ENCODE peak calls at places on chromosome 15, in nine cellular contexts. T is T-helper 1 cell; J is stimulated activated naive CD4-positive, alpha-beta T cell; Y is GM19239; L is K562; U is neural crest cell; S is midbrain; F is WTC11; E is CD8-positive, alpha-beta memory T cell. R is an unnamed sample.

GRCh38 chr15:49135893-49136292 is 19.5 kb downstream of the COPS2 start:
- DNase-seq in E (no peak), U (no peak), F (no peak), Y (no peak), J (no peak), L (no peak), T (no peak), S (no peak), R (no peak)

GRCh38 chr15:68666812-68667450 is 88.1 kb downstream of the CORO2B start:
- DNase-seq in S (no peak), F (no peak), E (no peak), L (no peak), Y (no peak), J (no peak), U (no peak), T (no peak), R (no peak)

GRCh38 chr15:74958320-74958907 is 1.8 kb upstream of the RPP25 start:
- DNase-seq in J (peak), T (no peak), S (no peak), L (no peak), E (no peak), Y (no peak), F (peak), U (peak), R (no peak)

GRCh38 chr15:92020207-92020606 is 166.7 kb downstream of the SLCO3A1 start:
- DNase-seq in U (no peak), Y (no peak), L (no peak), F (no peak), J (no peak), S (no peak), E (no peak), T (no peak), R (no peak)

GRCh38 chr15:82647045-82647834 is at the start of gene CPEB1:
- DNase-seq in Y (no peak), E (no peak), T (no peak), J (peak), L (peak), U (peak), F (peak), S (peak), R (peak)

GRCh38 chr15:59594493-59594942 is 17.1 kb upstream of the GCNT3 start:
- DNase-seq in E (no peak), U (no peak), S (no peak), Y (no peak), J (no peak), T (no peak), F (no peak), L (no peak), R (no peak)

GRCh38 chr15:48644498-48644826 is 1.0 kb downstream of the FBN1 start:
- DNase-seq in U (no peak), F (no peak), S (no peak), Y (no peak), E (no peak), L (no peak), J (no peak), T (no peak), R (no peak)

GRCh38 chr15:73771380-73772095 is 18.4 kb upstream of the INSYN1 start:
- DNase-seq in Y (no peak), T (no peak), L (no peak), S (no peak), E (no peak), F (peak), U (no peak), J (no peak), R (no peak)

GRCh38 chr15:31083394-31083790 is 18.1 kb downstream of the TRPM1 start:
- DNase-seq in Y (no peak), U (no peak), L (no peak), E (no peak), S (no peak), F (no peak), T (no peak), J (no peak), R (no peak)

GRCh38 chr15:72155021-72155621 is 36.9 kb downstream of the SENP8 start:
- DNase-seq in L (no peak), F (no peak), J (no peak), Y (no peak), S (peak), U (no peak), T (no peak), E (no peak), R (peak)

GRCh38 chr15:99487337-99487730 is 78.5 kb upstream of the MEF2A start:
- DNase-seq in Y (no peak), F (no peak), L (no peak), S (no peak), U (no peak), J (no peak), T (no peak), E (no peak), R (no peak)

GRCh38 chr15:23548071-23548470 is 17.4 kb upstream of the MKRN3 start:
- DNase-seq in E (no peak), T (no peak), S (peak), F (no peak), Y (no peak), U (no peak), J (no peak), L (no peak), R (no peak)

GRCh38 chr15:70714575-70714974 is 48.8 kb downstream of the UACA start:
- DNase-seq in L (no peak), T (no peak), J (no peak), Y (no peak), F (no peak), U (no peak), S (no peak), E (no peak), R (no peak)